ENCODE peak calls at places on chromosome 1, in four cellular contexts. J, I, R and G are unnamed samples.

GRCh38 chr1:42941640-42942330 is 16.9 kb downstream of the SLC2A1 start:
- DNase-seq in I (no peak), J (peak; percentile 80), R (peak; percentile 74), G (no peak)

GRCh38 chr1:86926886-86927285 is 12.5 kb downstream of the HS2ST1 start:
- DNase-seq in J (no peak), R (no peak), I (no peak), G (no peak)

GRCh38 chr1:227934476-227935313 is 13.0 kb downstream of the WNT9A start:
- DNase-seq in J (peak; percentile 99), R (peak; percentile 50), I (peak; percentile 27), G (no peak)

GRCh38 chr1:110185181-110185580 is 24.9 kb upstream of the KCNC4 start:
- DNase-seq in R (no peak), I (no peak), J (no peak), G (no peak)

GRCh38 chr1:192088496-192088895 is 69.8 kb upstream of the RGS18 start:
- DNase-seq in R (no peak), J (no peak), I (no peak), G (no peak)

GRCh38 chr1:91282695-91283420 is 121.8 kb downstream of the HFM1 start:
- DNase-seq in J (peak; percentile 71), I (peak; percentile 64), R (peak; percentile 60), G (peak; percentile 69)

GRCh38 chr1:246324711-246325110 is 182.4 kb downstream of the SMYD3 start:
- DNase-seq in R (no peak), J (no peak), I (no peak), G (no peak)

GRCh38 chr1:34898220-34898820 is 31.1 kb downstream of the DLGAP3 start:
- DNase-seq in J (no peak), I (no peak), R (no peak), G (no peak)

GRCh38 chr1:237287876-237288517 is 246.0 kb downstream of the RYR2 start:
- DNase-seq in R (no peak), I (no peak), J (no peak), G (no peak)

GRCh38 chr1:71364236-71364635 is 283.4 kb upstream of the ZRANB2 start:
- DNase-seq in I (no peak), J (no peak), R (no peak), G (no peak)

GRCh38 chr1:15261155-15262002 is 14.4 kb downstream of the FHAD1 start:
- DNase-seq in R (no peak), J (peak; percentile 57), I (peak; percentile 68), G (no peak)

GRCh38 chr1:46301406-46302090 is 1.9 kb downstream of the LRRC41 start:
- DNase-seq in J (no peak), R (peak; percentile 74), I (peak; percentile 22), G (peak; percentile 66)

GRCh38 chr1:33306561-33307493 is 14.1 kb downstream of the A3GALT2 start:
- DNase-seq in I (no peak), J (no peak), R (no peak), G (no peak)

GRCh38 chr1:157163273-157164127 is 25.3 kb upstream of the ETV3 start:
- DNase-seq in J (peak; percentile 50), I (peak; percentile 38), R (peak; percentile 75), G (peak; percentile 75)

GRCh38 chr1:239126881-239127280 is 259.5 kb upstream of the CHRM3 start:
- DNase-seq in J (no peak), R (no peak), I (no peak), G (no peak)

GRCh38 chr1:184504012-184504694 is 117.3 kb downstream of the C1orf21 start:
- DNase-seq in J (no peak), I (no peak), R (no peak), G (no peak)

GRCh38 chr1:222369991-222370910 is 177.7 kb downstream of the HHIPL2 start:
- DNase-seq in R (no peak), I (no peak), J (no peak), G (no peak)

GRCh38 chr1:109886827-109887226 is 23.8 kb upstream of the CSF1 start:
- DNase-seq in R (no peak), J (no peak), I (no peak), G (no peak)

GRCh38 chr1:48853006-48853405 is 76.3 kb upstream of the BEND5 start:
- DNase-seq in I (no peak), R (no peak), J (no peak), G (no peak)

GRCh38 chr1:203078478-203078877 is 7.3 kb downstream of the MYOG start:
- DNase-seq in I (no peak), J (no peak), R (no peak), G (no peak)

GRCh38 chr1:48017716-48018115 is 20.5 kb upstream of the TRABD2B start:
- DNase-seq in R (no peak), I (no peak), J (no peak), G (no peak)

GRCh38 chr1:220300442-220301121 is 28.3 kb upstream of the RAB3GAP2 start:
- DNase-seq in R (peak; percentile 46), J (no peak), I (peak; percentile 13), G (peak; percentile 48)

GRCh38 chr1:18977428-18977827 is 21.0 kb upstream of the IFFO2 start:
- DNase-seq in R (no peak), J (no peak), I (no peak), G (no peak)

GRCh38 chr1:48644190-48644930 is 132.3 kb downstream of the BEND5 start:
- DNase-seq in J (no peak), R (no peak), I (no peak), G (no peak)

GRCh38 chr1:7341145-7341900 is 429.8 kb upstream of the VAMP3 start:
- DNase-seq in R (no peak), I (no peak), J (no peak), G (peak; percentile 82)

GRCh38 chr1:58013237-58013636 is 533.3 kb downstream of the OMA1 start:
- DNase-seq in J (no peak), I (peak; percentile 6), R (no peak), G (no peak)

GRCh38 chr1:198056255-198056654 is 100.5 kb upstream of the NEK7 start:
- DNase-seq in I (peak; percentile 5), R (no peak), J (no peak), G (peak; percentile 2)

GRCh38 chr1:229227298-229227919 is 43.5 kb upstream of the RAB4A start:
- DNase-seq in J (peak; percentile 61), R (peak; percentile 91), I (peak; percentile 63), G (peak; percentile 87)

GRCh38 chr1:112264010-112264409 is 132.0 kb upstream of the CTTNBP2NL start:
- DNase-seq in I (no peak), J (no peak), R (no peak), G (no peak)

GRCh38 chr1:20603473-20604464 is 14.9 kb downstream of the CDA start:
- DNase-seq in J (no peak), I (peak; percentile 40), R (peak; percentile 39), G (no peak)

DNA sequence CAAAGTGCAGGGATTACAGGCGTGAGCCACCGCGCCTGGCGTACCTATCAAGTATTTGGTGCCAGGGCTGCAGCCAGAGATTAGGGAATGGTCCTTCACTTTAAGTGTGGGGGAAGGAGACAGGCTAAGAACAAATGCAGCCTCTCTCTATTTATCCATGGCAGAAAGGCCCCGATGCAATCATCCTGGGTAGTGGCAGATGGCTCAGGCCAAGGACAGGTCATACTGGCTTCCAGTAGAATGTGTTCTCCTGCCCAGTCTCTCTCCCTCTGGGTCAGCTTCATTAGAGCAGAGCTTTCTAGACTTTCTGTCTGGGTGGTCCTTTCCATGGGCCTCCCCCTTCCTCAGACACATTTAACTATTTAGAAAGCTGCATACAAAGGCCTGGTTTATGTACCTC is 4.7 kb upstream of the PTCH2 start:
- DNase-seq in R (no peak), J (no peak), I (no peak), G (no peak)
- TF ChIP-seq ELF1 in R (no peak), J (no peak), I (no peak), G (no peak)

DNA sequence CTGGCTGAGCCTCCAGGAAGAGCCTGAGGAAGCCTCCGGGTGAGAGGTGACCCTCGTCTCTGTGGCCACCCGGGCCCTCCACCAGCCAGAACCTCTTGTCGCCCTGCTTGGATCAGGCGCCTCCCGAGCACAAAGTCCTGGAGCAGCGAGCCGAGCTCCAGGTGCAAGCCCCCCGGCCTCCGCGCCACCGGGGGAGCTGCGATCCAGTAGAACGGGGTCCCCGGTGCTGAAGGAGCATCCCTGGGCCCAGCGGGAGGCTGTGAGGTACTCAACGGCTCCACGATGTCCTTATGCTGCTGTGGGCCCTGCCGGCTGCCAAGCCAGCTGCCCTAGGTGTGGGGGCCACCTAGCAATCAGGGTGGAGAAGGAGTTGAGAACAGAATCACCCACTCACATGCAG is 102.8 kb downstream of the PRDM16 start:
- DNase-seq in R (no peak), J (no peak), I (no peak), G (no peak)
- TF ChIP-seq ELF1 in R (no peak), J (no peak), I (no peak), G (no peak)

GRCh38 chr1:183276386-183276785 is 90.3 kb downstream of the LAMC2 start:
- DNase-seq in J (no peak), R (no peak), I (no peak), G (no peak)
- TF ChIP-seq ELF1 in J (no peak), R (no peak), I (no peak), G (no peak)

GRCh38 chr1:175419684-175420490 is 227.3 kb upstream of the KIAA0040 start:
- DNase-seq in I (no peak), R (no peak), J (no peak), G (no peak)
- TF ChIP-seq ELF1 in I (no peak), R (no peak), J (no peak), G (no peak)

DNA sequence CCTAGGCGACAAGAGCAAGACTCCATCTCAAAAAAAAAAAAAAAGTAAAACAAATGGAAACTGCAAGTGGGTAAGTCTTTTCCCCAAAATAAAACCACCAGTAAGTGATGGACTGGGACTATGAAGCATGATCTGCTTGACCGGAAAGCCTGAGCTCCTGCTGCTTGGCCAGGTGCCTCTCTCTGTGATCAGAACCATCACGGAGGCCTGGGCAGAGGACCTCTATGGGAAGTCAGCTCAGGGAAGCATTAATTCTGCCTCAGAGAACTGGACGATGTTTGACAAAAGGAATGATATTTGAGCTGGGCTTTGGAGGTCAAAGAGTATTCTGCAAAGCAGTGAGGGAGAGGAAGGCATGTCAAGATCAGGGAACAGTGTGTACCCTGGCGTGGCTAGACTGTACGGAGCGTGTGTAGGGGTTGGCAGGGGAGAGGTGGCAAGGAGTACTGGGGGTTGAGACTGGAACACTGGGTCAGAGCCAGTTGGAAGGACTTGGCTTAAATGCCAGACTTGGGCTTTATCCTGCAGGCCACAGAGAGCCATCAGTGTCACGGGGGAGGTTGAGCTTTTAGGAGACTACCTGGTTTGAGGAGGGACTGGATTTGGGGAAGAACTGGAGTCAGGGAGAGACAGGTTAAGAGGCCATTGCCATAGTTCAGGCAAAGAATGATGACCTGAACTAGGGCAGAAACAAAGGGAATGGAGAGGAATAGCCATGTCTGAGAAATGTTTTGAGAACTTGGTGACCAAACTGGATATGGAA is 16.4 kb downstream of the ATP1A2 start:
- DNase-seq in I (peak; percentile 32), R (no peak), J (no peak), G (no peak)
- TF ChIP-seq ELF1 in I (no peak), R (no peak), J (no peak), G (no peak)